ENCODE peak calls at places on chromosomes 2 and 18, in five cellular contexts. T is IMR-90, B is mesendoderm, N is H9, C is trophoblast cell. Y is an unnamed sample.

GRCh38 chr2:122794100-122794499 is 1038.6 kb downstream of the TSN start:
- DNase-seq in C (no peak), N (no peak), B (no peak), T (no peak), Y (no peak)

GRCh38 chr2:226794751-226795171 is 4.9 kb downstream of the IRS1 start:
- DNase-seq in N (no peak), C (no peak), T (peak), B (peak), Y (peak)

GRCh38 chr18:76437011-76437410 is 58.0 kb downstream of the ZNF516 start:
- DNase-seq in B (no peak), C (no peak), T (no peak), N (peak), Y (no peak)

GRCh38 chr2:151106805-151107490 is 154.7 kb downstream of the RBM43 start:
- DNase-seq in T (no peak), C (no peak), N (no peak), B (peak), Y (no peak)

GRCh38 chr2:31987454-31987853 is 23.4 kb downstream of the MEMO1 start:
- DNase-seq in C (no peak), T (peak), N (no peak), B (no peak), Y (peak)

GRCh38 chr2:132998221-132998620 is 328.2 kb upstream of the LYPD1 start:
- DNase-seq in N (no peak), B (no peak), C (no peak), T (peak), Y (no peak)

GRCh38 chr2:121498731-121499130 is 31.9 kb upstream of the RNU4ATAC start:
- DNase-seq in B (no peak), C (no peak), T (no peak), N (no peak), Y (no peak)

GRCh38 chr2:238174701-238175100 is 15.9 kb downstream of the ERFE start:
- DNase-seq in C (no peak), B (no peak), N (no peak), T (no peak), Y (no peak)

GRCh38 chr2:175039031-175039430 is 33.9 kb upstream of the CHN1 start:
- DNase-seq in C (no peak), T (no peak), B (no peak), N (no peak), Y (no peak)

GRCh38 chr2:134232461-134232860 is 21.4 kb upstream of the MGAT5 start:
- DNase-seq in T (no peak), B (no peak), N (no peak), C (no peak), Y (no peak)

GRCh38 chr2:47493317-47493716 is 90.4 kb downstream of the MSH2 start:
- DNase-seq in N (no peak), B (no peak), T (no peak), C (no peak), Y (no peak)

GRCh38 chr2:183037281-183037659 is 987 bp downstream of the NCKAP1 start:
- DNase-seq in C (peak), N (no peak), B (peak), T (peak), Y (peak)

GRCh38 chr2:121976912-121977311 is 221.5 kb downstream of the TSN start:
- DNase-seq in T (no peak), C (no peak), N (no peak), B (no peak), Y (no peak)

GRCh38 chr2:36702781-36703180 is 6.3 kb downstream of the VIT start:
- DNase-seq in T (no peak), B (no peak), C (no peak), N (no peak), Y (no peak)

GRCh38 chr2:174153757-174154680 is 94.3 kb downstream of the OLA1 start:
- DNase-seq in C (no peak), B (no peak), T (peak), N (no peak), Y (peak)

GRCh38 chr18:62329676-62330454 is 4.8 kb downstream of the TNFRSF11A start:
- DNase-seq in B (peak), C (no peak), N (no peak), T (peak), Y (peak)

GRCh38 chr18:27185025-27185763 is at the start of gene CHST9:
- DNase-seq in T (no peak), C (no peak), N (peak), B (peak), Y (no peak)

GRCh38 chr2:36376319-36376765 is 20.8 kb downstream of the CRIM1 start:
- DNase-seq in T (peak), C (no peak), N (no peak), B (no peak), Y (peak)

GRCh38 chr2:47512581-47513083 is 109.7 kb downstream of the MSH2 start:
- DNase-seq in C (peak), B (peak), T (peak), N (no peak), Y (no peak)

DNA sequence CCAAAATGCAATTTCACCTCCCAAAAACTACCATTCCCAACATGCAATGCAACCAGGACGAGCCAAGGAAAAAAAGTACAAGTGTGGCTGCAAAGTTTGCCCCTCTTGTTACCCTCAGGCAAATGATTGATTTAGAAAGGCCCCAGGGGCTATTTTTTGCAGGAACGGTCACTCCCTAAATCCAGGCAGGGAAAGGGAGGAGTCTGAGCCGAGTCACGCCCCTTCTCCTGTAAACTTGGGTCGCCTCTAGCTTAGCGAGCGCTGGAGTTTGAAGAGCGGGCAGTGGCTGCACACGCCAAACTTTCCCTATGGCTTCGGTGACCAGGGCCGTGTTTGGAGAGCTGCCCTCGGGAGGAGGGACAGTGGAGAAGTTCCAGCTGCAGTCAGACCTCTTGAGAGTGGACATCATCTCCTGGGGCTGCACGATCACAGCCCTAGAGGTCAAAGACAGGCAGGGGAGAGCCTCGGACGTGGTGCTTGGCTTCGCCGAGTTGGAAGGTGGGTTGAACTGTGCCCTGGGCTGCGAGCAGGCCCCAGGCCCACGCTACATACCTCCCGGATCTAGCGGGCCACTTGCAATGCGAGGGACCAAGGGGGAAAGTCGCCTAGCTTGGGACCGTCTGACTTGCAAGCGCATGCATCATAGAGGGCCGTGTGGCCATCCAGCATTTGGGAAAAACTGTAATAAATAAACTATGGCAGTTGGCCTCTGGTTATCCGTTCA is at the start of gene GALM:
- DNase-seq in C (peak), T (peak), B (peak), N (peak), Y (peak)
- H3K23ac ChIP-seq in C (no peak), T (peak), B (no peak), N (no peak), Y (no peak)

GRCh38 chr18:77544792-77545191 is 295.1 kb downstream of the GALR1 start:
- DNase-seq in C (no peak), N (no peak), B (no peak), T (no peak), Y (no peak)

GRCh38 chr18:77550625-77551024 is 301.0 kb downstream of the GALR1 start:
- DNase-seq in N (no peak), C (no peak), T (no peak), B (no peak), Y (no peak)

GRCh38 chr18:77551055-77551454 is 301.4 kb downstream of the GALR1 start:
- DNase-seq in N (no peak), T (no peak), C (no peak), B (no peak), Y (no peak)

GRCh38 chr18:77548790-77549420 is 299.3 kb downstream of the GALR1 start:
- DNase-seq in T (no peak), N (no peak), C (no peak), B (no peak), Y (no peak)

GRCh38 chr18:77547757-77548156 is 298.1 kb downstream of the GALR1 start:
- DNase-seq in T (no peak), N (no peak), C (no peak), B (no peak), Y (no peak)
- H4K8ac ChIP-seq in T (no peak), N (no peak), C (no peak), B (no peak), Y (no peak)

GRCh38 chr18:8721094-8721669 is 15.8 kb downstream of the MTCL1 start:
- DNase-seq in B (peak), C (no peak), N (no peak), T (no peak), Y (no peak)
- H3K23ac ChIP-seq in B (no peak), C (no peak), N (no peak), T (peak), Y (no peak)

GRCh38 chr18:49626842-49627360 is 65.0 kb downstream of the LIPG start:
- DNase-seq in B (no peak), N (no peak), C (no peak), T (no peak), Y (no peak)
- H4K8ac ChIP-seq in B (no peak), N (no peak), C (no peak), T (no peak), Y (no peak)